ENCODE peak calls at places on chromosomes 2 and 18, in nine cellular contexts. D is ovary; S is neuronal stem cell; Z is small intestine; F is esophagus muscularis mucosa; P is CD4-positive, CD25-positive, alpha-beta regulatory T cell; H is A549; B is breast epithelium; U is sigmoid colon. E is an unnamed sample.

GRCh38 chr18:59987102-59987501 is 87.3 kb downstream of the PMAIP1 start:
- DNase-seq in S (no peak), F (no peak), H (no peak), P (no peak), D (no peak), Z (no peak), U (no peak), B (no peak), E (no peak)

GRCh38 chr2:99611786-99612185 is 122.0 kb upstream of the REV1 start:
- DNase-seq in H (no peak), Z (no peak), P (no peak), U (no peak), F (no peak), D (no peak), B (no peak), S (no peak), E (no peak)

GRCh38 chr2:70613510-70613909 is 59.9 kb upstream of the TGFA start:
- DNase-seq in D (no peak), H (no peak), B (no peak), Z (no peak), P (no peak), S (no peak), F (no peak), U (no peak), E (no peak)

GRCh38 chr2:127220102-127220806 is at the start of gene CYP27C1:
- DNase-seq in S (peak; percentile 44), P (no peak), Z (no peak), F (no peak), D (no peak), B (no peak), H (no peak), U (no peak), E (no peak)

GRCh38 chr2:15965564-15966019 is 25.2 kb downstream of the MYCN start:
- DNase-seq in U (no peak), B (no peak), F (no peak), Z (no peak), S (peak; percentile 89), H (no peak), P (peak; percentile 43), D (no peak), E (no peak)

GRCh38 chr2:36886664-36887063 is 79.7 kb downstream of the STRN start:
- DNase-seq in B (no peak), F (no peak), H (no peak), U (no peak), D (no peak), S (no peak), P (no peak), Z (no peak), E (no peak)

GRCh38 chr2:203656522-203657287 is 49.7 kb upstream of the CD28 start:
- DNase-seq in F (no peak), B (peak; percentile 80), U (peak; percentile 77), D (no peak), Z (peak; percentile 99), H (peak; percentile 76), S (peak; percentile 8), P (no peak), E (no peak)

GRCh38 chr2:102100371-102101096 is 42.0 kb upstream of the IL1R1 start:
- DNase-seq in F (no peak), H (peak; percentile 65), Z (no peak), B (no peak), D (no peak), P (no peak), S (no peak), U (no peak), E (no peak)

GRCh38 chr2:213001285-213001910 is 150.0 kb downstream of the IKZF2 start:
- DNase-seq in B (no peak), U (no peak), S (no peak), F (no peak), H (no peak), P (peak; percentile 43), Z (no peak), D (no peak), E (no peak)

DNA sequence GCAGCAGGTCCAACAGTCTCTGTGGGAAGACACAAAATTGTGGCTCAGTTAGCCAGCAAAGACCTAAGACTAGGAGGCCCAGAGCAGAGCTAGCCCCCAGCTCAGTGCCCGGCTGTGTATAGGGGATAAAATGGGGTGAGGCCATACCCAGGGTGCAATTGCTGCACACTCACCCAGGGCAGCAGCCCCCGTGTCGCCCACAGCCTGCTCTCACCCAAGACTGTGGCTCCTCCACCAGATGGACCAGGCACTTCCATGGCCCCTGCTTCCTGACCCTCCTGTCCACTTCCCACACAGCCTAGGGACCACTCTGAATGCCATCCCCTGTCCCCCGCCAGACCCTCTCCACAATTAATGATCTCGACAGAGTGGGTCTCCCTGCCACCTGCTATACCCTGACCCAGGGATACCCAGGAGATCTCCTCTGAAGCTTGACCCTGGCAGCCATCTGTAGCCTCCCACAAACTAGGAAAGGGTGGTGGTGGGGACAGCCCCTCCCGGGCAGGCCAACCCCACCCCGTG is 85.7 kb downstream of the HS1BP3 start:
- DNase-seq in B (no peak), F (no peak), S (no peak), Z (no peak), H (no peak), D (no peak), U (no peak), P (no peak), E (no peak)
- H3K4me1 ChIP-seq in B (no peaks in the 10 kb centered on the region), F (peaks cover 36% of the 10 kb centered on the region), S (peaks cover 43% of the 10 kb centered on the region), Z (no peaks in the 10 kb centered on the region), H (no peaks in the 10 kb centered on the region), D (no peaks in the 10 kb centered on the region), U (peaks cover 12% of the 10 kb centered on the region), P (no peaks in the 10 kb centered on the region), E (no peaks in the 10 kb centered on the region)

GRCh38 chr2:144484201-144484948 is 35.5 kb downstream of the ZEB2 start:
- DNase-seq in U (no peak), S (no peak), P (no peak), D (no peak), B (no peak), F (no peak), H (no peak), Z (no peak), E (no peak)

GRCh38 chr2:144490017-144490416 is 29.9 kb downstream of the ZEB2 start:
- DNase-seq in P (no peak), F (no peak), S (no peak), Z (no peak), D (no peak), U (no peak), H (no peak), B (no peak), E (no peak)

GRCh38 chr2:144493027-144493809 is 26.7 kb downstream of the ZEB2 start:
- DNase-seq in Z (no peak), H (no peak), F (no peak), P (no peak), U (no peak), B (no peak), D (no peak), S (no peak), E (no peak)

GRCh38 chr2:144490857-144491256 is 29.1 kb downstream of the ZEB2 start:
- DNase-seq in P (no peak), F (no peak), S (no peak), H (no peak), U (no peak), Z (no peak), D (no peak), B (no peak), E (no peak)

GRCh38 chr2:144489315-144489920 is 30.5 kb downstream of the ZEB2 start:
- DNase-seq in D (no peak), H (no peak), S (no peak), Z (no peak), U (no peak), F (no peak), B (no peak), P (no peak), E (no peak)
- H3K4me1 ChIP-seq in D (peaks cover 5% of the 10 kb centered on the region), H (no peaks in the 10 kb centered on the region), S (peaks cover 2% of the 10 kb centered on the region), Z (no peaks in the 10 kb centered on the region), U (peaks cover 8% of the 10 kb centered on the region), F (peaks cover 12% of the 10 kb centered on the region), B (no peaks in the 10 kb centered on the region), P (no peaks in the 10 kb centered on the region), E (peaks cover 69% of the 10 kb centered on the region)

GRCh38 chr2:218882866-218883366 is 2.3 kb downstream of the WNT10A start:
- DNase-seq in Z (no peak), D (no peak), H (no peak), S (no peak), F (no peak), B (no peak), U (no peak), P (no peak), E (peak; percentile 62)

GRCh38 chr2:218880749-218881594 is at the start of gene WNT10A:
- DNase-seq in H (no peak), F (no peak), P (no peak), Z (no peak), D (no peak), U (no peak), B (no peak), S (no peak), E (peak; percentile 75)

GRCh38 chr2:218881744-218882462 is 1.3 kb downstream of the WNT10A start:
- DNase-seq in B (no peak), P (no peak), S (no peak), U (no peak), H (no peak), F (no peak), D (no peak), Z (no peak), E (peak; percentile 74)

GRCh38 chr2:218883491-218884490 is 3.1 kb downstream of the WNT10A start:
- DNase-seq in S (no peak), Z (peak; percentile 23), B (no peak), H (no peak), P (peak; percentile 48), U (no peak), F (no peak), D (no peak), E (peak; percentile 86)

DNA sequence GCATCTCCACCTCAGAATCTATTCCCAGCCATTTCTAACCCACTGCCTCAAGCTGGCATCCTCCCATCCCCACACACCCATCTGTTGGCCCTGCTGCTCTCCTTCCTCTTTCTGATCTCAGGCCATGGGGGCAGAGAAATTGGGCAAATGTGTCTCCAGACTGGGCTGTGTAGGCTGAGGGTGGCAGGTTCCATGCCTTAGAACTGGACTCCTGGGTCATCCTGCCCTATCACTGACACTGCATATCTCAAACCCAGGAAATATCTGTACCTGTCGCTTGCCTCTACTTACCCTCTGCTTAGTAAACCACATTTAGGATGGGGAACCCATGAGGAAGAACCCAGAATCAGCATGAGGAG is 1.8 kb downstream of the WNT10A start:
- DNase-seq in Z (no peak), D (no peak), B (no peak), P (no peak), S (no peak), H (no peak), F (no peak), U (no peak), E (no peak)
- H3K4me1 ChIP-seq in Z (no peaks in the 10 kb centered on the region), D (no peaks in the 10 kb centered on the region), B (no peaks in the 10 kb centered on the region), P (peaks cover 64% of the 10 kb centered on the region), S (peaks cover 19% of the 10 kb centered on the region), H (peaks cover 4% of the 10 kb centered on the region), F (peaks cover 34% of the 10 kb centered on the region), U (peaks cover 29% of the 10 kb centered on the region), E (peaks cover 98% of the 10 kb centered on the region)

DNA sequence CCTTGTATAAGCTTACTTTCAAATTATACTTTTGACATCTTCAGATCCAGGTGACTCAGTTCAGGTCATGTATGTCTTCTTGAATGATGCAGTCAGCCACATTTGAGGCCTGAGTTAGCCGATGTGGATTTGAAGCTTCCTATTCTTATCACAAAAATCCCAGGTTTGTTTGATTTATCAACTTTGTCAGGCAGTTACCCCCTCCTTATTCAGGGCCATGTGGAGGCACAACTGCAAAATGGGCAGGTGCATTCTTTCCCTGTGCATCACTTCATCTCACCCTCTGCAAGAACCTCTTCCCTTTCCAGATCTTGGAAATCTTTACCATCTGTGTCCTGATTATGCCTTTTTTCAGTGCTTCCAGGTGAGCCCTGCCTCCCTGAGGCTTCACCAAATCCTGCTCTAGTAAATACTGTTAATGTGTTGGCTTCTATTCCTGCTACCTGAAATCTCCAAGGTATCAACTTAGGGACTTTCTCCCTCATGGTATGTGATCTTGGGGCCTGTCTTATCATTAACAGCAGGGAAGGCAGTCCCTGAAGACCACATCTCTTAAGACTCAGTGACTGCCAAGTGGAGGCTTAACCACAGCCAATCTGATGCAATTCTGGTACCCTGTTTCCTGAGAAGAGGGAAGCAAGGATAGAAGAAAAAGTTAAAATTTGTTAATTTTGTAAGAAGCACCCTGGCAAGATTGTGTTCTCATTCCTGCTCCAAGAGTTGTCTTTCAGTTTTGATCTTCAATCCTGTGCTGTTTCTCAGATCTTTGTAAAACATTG is 9.4 kb upstream of the ARHGAP28 start:
- DNase-seq in U (no peak), S (no peak), P (no peak), B (no peak), D (no peak), H (no peak), Z (no peak), F (no peak), E (no peak)
- H3K4me1 ChIP-seq in U (no peaks in the 10 kb centered on the region), S (no peaks in the 10 kb centered on the region), P (no peaks in the 10 kb centered on the region), B (no peaks in the 10 kb centered on the region), D (no peaks in the 10 kb centered on the region), H (no peaks in the 10 kb centered on the region), Z (no peaks in the 10 kb centered on the region), F (no peaks in the 10 kb centered on the region), E (peaks cover 4% of the 10 kb centered on the region)

E was measured in spleen.